ENCODE peak calls at places on chromosomes 3 and 15, in four cellular contexts. B is astrocyte of the cerebellum, C is fibroblast of pulmonary artery, Q is Peyer's patch. F is an unnamed sample.

GRCh38 chr3:147120029-147120428 is 286.3 kb downstream of the ZIC4 start:
- DNase-seq in B (peak; percentile 37), C (peak; percentile 29), Q (no peak), F (peak; percentile 65)

GRCh38 chr15:70083946-70084345 is 13.8 kb downstream of the TLE3 start:
- DNase-seq in B (no peak), C (no peak), Q (no peak), F (no peak)

GRCh38 chr3:10547841-10548783 is 42.7 kb upstream of the ATP2B2 start:
- DNase-seq in B (no peak), C (no peak), Q (no peak), F (no peak)

GRCh38 chr3:64440498-64440897 is 215.2 kb upstream of the PRICKLE2 start:
- DNase-seq in B (peak; percentile 88), C (peak; percentile 90), Q (no peak), F (peak; percentile 88)

GRCh38 chr15:62742409-62743171 is 300.0 kb upstream of the TPM1 start:
- DNase-seq in B (peak; percentile 74), C (peak; percentile 93), Q (no peak), F (peak; percentile 73)

GRCh38 chr15:31379577-31379976 is 52.9 kb downstream of the KLF13 start:
- DNase-seq in B (no peak), C (no peak), Q (no peak), F (no peak)

GRCh38 chr3:186093271-186093900 is 15.5 kb downstream of the ETV5 start:
- DNase-seq in B (no peak), C (no peak), Q (no peak), F (no peak)

GRCh38 chr15:88701561-88702095 is 62.8 kb downstream of the ISG20 start:
- DNase-seq in B (no peak), C (peak; percentile 11), Q (peak; percentile 18), F (no peak)

GRCh38 chr3:99920530-99921376 is 103.1 kb downstream of the CMSS1 start:
- DNase-seq in B (no peak), C (peak; percentile 83), Q (peak; percentile 52), F (peak; percentile 38)

GRCh38 chr3:65130782-65131181 is 443.0 kb upstream of the ADAMTS9 start:
- DNase-seq in B (no peak), C (no peak), Q (no peak), F (no peak)

GRCh38 chr3:13308406-13308805 is 111.7 kb downstream of the NUP210 start:
- DNase-seq in B (no peak), C (peak; percentile 31), Q (peak; percentile 59), F (peak; percentile 42)

GRCh38 chr15:62392411-62392810 is 227.3 kb upstream of the C2CD4B start:
- DNase-seq in B (no peak), C (no peak), Q (no peak), F (peak; percentile 30)

GRCh38 chr15:76398702-76399101 is 62.1 kb downstream of the ISL2 start:
- DNase-seq in B (no peak), C (no peak), Q (no peak), F (no peak)

GRCh38 chr15:101647251-101647650 is 4.9 kb downstream of the TM2D3 start:
- DNase-seq in B (no peak), C (no peak), Q (no peak), F (no peak)

GRCh38 chr3:168820748-168821445 is 725.2 kb upstream of the GOLIM4 start:
- DNase-seq in B (no peak), C (no peak), Q (no peak), F (no peak)

GRCh38 chr15:70096215-70096974 is 1.3 kb downstream of the TLE3 start:
- DNase-seq in B (no peak), C (peak; percentile 51), Q (peak; percentile 64), F (peak; percentile 58)

GRCh38 chr3:110456438-110457138 is 615.0 kb upstream of the NECTIN3 start:
- DNase-seq in B (no peak), C (no peak), Q (no peak), F (no peak)

GRCh38 chr3:158830391-158830790 is 28.5 kb downstream of the MFSD1 start:
- DNase-seq in B (no peak), C (peak; percentile 3), Q (no peak), F (peak; percentile 37)

GRCh38 chr3:84904819-84905555 is 53.8 kb upstream of the CADM2 start:
- DNase-seq in B (no peak), C (no peak), Q (no peak), F (no peak)

GRCh38 chr3:61065451-61066011 is 185.7 kb downstream of the FHIT start:
- DNase-seq in B (no peak), C (no peak), Q (no peak), F (no peak)

GRCh38 chr3:38119248-38119544 is 17.7 kb downstream of the ACAA1 start:
- DNase-seq in B (no peak), C (no peak), Q (no peak), F (no peak)

GRCh38 chr3:157388051-157388450 is 48.6 kb upstream of the PTX3 start:
- DNase-seq in B (no peak), C (no peak), Q (no peak), F (no peak)

GRCh38 chr3:134148534-134148933 is 102.1 kb downstream of the RYK start:
- DNase-seq in B (peak; percentile 2), C (no peak), Q (no peak), F (peak; percentile 15)

GRCh38 chr3:115698851-115699535 is 75.7 kb downstream of the GAP43 start:
- DNase-seq in B (no peak), C (peak; percentile 8), Q (no peak), F (peak; percentile 33)

GRCh38 chr15:27237319-27237939 is 266.4 kb downstream of the GABRG3 start:
- DNase-seq in B (no peak), C (no peak), Q (no peak), F (no peak)

GRCh38 chr3:73381551-73381950 is 243.2 kb downstream of the PDZRN3 start:
- DNase-seq in B (no peak), C (no peak), Q (no peak), F (no peak)

GRCh38 chr15:47975422-47975821 is 145.4 kb upstream of the SLC24A5 start:
- DNase-seq in B (no peak), C (no peak), Q (no peak), F (no peak)

GRCh38 chr3:4271834-4272233 is 31.3 kb upstream of the SETMAR start:
- DNase-seq in B (peak; percentile 42), C (peak; percentile 32), Q (no peak), F (peak; percentile 52)

GRCh38 chr3:197926418-197926817 is 23.6 kb upstream of the RPL35A start:
- DNase-seq in B (no peak), C (no peak), Q (no peak), F (no peak)
- TF ChIP-seq CTCF in B (no peak), C (peak; percentile 17), Q (no peak), F (no peak)

GRCh38 chr3:177516130-177517011 is 319.1 kb upstream of the TBL1XR1 start:
- DNase-seq in B (peak; percentile 96), C (peak; percentile 97), Q (no peak), F (peak; percentile 95)
- H3K4me3 ChIP-seq in B (no peak overlapping the region), C (no peak overlapping the region), Q (no peak overlapping the region), F (no peak overlapping the region)

GRCh38 chr15:28881600-28881999 is 4.2 kb upstream of the APBA2 start:
- DNase-seq in B (no peak), C (peak; percentile 17), Q (no peak), F (no peak)

GRCh38 chr15:28878209-28878608 is 7.6 kb upstream of the APBA2 start:
- DNase-seq in B (no peak), C (no peak), Q (no peak), F (no peak)

GRCh38 chr15:28879551-28879950 is 6.2 kb upstream of the APBA2 start:
- DNase-seq in B (no peak), C (no peak), Q (no peak), F (no peak)

GRCh38 chr15:28880680-28881079 is 5.1 kb upstream of the APBA2 start:
- DNase-seq in B (no peak), C (no peak), Q (no peak), F (no peak)

GRCh38 chr15:28881170-28881569 is 4.6 kb upstream of the APBA2 start:
- DNase-seq in B (no peak), C (peak; percentile 47), Q (no peak), F (peak; percentile 33)
- TF ChIP-seq CTCF in B (peak; percentile 14), C (peak; percentile 9), Q (no peak), F (peak; percentile 22)

GRCh38 chr3:195892105-195892354 is 16.3 kb downstream of the TNK2 start:
- DNase-seq in B (no peak), C (no peak), Q (no peak), F (no peak)
- H3K4me3 ChIP-seq in B (peak overlapping the region; percentile 36), C (peak overlapping the region; percentile 52), Q (no peak overlapping the region), F (peak overlapping the region; percentile 46)

GRCh38 chr3:40584625-40585189 is 59.9 kb downstream of the ZNF621 start:
- DNase-seq in B (peak; percentile 79), C (peak; percentile 85), Q (peak; percentile 88), F (peak; percentile 91)

GRCh38 chr3:40585381-40586016 is 60.7 kb downstream of the ZNF621 start:
- DNase-seq in B (no peak), C (no peak), Q (no peak), F (no peak)

GRCh38 chr3:40586866-40587265 is 62.1 kb downstream of the ZNF621 start:
- DNase-seq in B (no peak), C (no peak), Q (no peak), F (no peak)

GRCh38 chr3:40583691-40584090 is 58.9 kb downstream of the ZNF621 start:
- DNase-seq in B (no peak), C (no peak), Q (no peak), F (no peak)

GRCh38 chr3:40588406-40588805 is 63.6 kb downstream of the ZNF621 start:
- DNase-seq in B (no peak), C (no peak), Q (no peak), F (no peak)
- TF ChIP-seq CTCF in B (no peak), C (no peak), Q (no peak), F (no peak)

DNA sequence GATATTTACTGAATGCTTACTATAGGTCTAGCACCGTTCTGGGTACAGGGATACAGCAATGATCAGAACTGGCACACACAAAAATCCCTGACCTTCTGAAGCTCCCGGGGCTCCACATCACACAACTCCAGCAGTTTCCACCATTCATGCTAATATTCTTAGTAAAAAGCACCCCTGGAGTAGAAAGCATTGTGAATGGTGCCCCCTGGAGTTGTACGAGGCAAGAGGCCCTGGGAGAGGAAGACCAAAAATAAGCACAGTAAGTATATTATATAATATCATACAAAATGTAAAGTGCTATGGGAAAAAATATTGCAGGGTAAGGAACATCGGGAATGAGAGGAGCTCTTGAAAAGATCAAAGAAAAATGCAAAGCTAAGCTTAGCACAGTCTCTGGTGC is 790 bp upstream of the SRGAP3 start:
- DNase-seq in B (no peak), C (no peak), Q (no peak), F (no peak)
- H3K4me3 ChIP-seq in B (no peak overlapping the region), C (no peak overlapping the region), Q (no peak overlapping the region), F (no peak overlapping the region)

GRCh38 chr3:27885641-27886040 is 163.5 kb upstream of the EOMES start:
- DNase-seq in B (no peak), C (no peak), Q (no peak), F (no peak)

GRCh38 chr3:27883266-27883665 is 161.1 kb upstream of the EOMES start:
- DNase-seq in B (no peak), C (no peak), Q (no peak), F (no peak)

GRCh38 chr3:27889745-27890144 is 167.6 kb upstream of the EOMES start:
- DNase-seq in B (no peak), C (no peak), Q (no peak), F (no peak)

DNA sequence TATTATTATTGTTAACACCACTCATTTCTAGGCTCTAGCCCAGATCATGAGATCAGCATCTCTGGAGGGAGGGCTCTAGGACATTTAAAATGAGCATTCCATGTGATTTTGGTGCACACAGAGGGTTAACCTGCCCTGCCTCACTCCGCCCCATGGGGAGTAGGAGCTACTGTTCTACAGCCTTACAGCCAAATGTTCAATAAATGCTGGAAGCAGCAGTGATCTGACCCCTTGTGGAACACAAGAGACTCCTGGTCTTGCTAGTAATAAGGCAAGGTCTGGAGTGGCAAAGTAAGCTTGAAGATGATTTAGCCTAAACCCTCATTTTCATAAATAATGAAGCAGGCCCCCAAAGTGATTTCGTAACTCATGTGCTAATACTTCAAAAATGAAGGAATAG is 166.4 kb upstream of the EOMES start:
- DNase-seq in B (no peak), C (no peak), Q (no peak), F (no peak)
- TF ChIP-seq CTCF in B (peak; percentile 5), C (no peak), Q (no peak), F (no peak)

F was measured in astrocyte of the spinal cord.